ENCODE peak calls at places on chromosome X, in seven cellular contexts. One of them, this sample, is unnamed.

GRCh38 chrX:40720386-40720785 is 15.0 kb downstream of the MED14 start:
- DNase-seq in immature natural killer cell: no peak
- DNase-seq in midbrain: no peak
- DNase-seq in fibroblast of the conjunctiva: no peak
- DNase-seq in pancreas: no peak
- DNase-seq in psoas muscle: no peak
- DNase-seq in endothelial cell: no peak
- DNase-seq in this sample: no peak

GRCh38 chrX:17032351-17032750 is 85.9 kb downstream of the REPS2 start:
- DNase-seq in immature natural killer cell: no peak
- DNase-seq in midbrain: no peak
- DNase-seq in fibroblast of the conjunctiva: peak
- DNase-seq in pancreas: peak
- DNase-seq in psoas muscle: no peak
- DNase-seq in endothelial cell: no peak
- DNase-seq in this sample: peak

GRCh38 chrX:38804481-38805293 is 3.4 kb downstream of the MID1IP1 start:
- DNase-seq in immature natural killer cell: peak
- DNase-seq in midbrain: no peak
- DNase-seq in fibroblast of the conjunctiva: no peak
- DNase-seq in pancreas: peak
- DNase-seq in psoas muscle: peak
- DNase-seq in endothelial cell: peak
- DNase-seq in this sample: peak

GRCh38 chrX:47936224-47936939 is 67.4 kb downstream of the ZNF182 start:
- DNase-seq in immature natural killer cell: no peak
- DNase-seq in midbrain: no peak
- DNase-seq in fibroblast of the conjunctiva: no peak
- DNase-seq in pancreas: no peak
- DNase-seq in psoas muscle: no peak
- DNase-seq in endothelial cell: no peak
- DNase-seq in this sample: no peak

GRCh38 chrX:96611619-96612362 is 72.9 kb upstream of the DIAPH2 start:
- DNase-seq in immature natural killer cell: no peak
- DNase-seq in midbrain: no peak
- DNase-seq in fibroblast of the conjunctiva: peak
- DNase-seq in pancreas: no peak
- DNase-seq in psoas muscle: no peak
- DNase-seq in endothelial cell: no peak
- DNase-seq in this sample: no peak

GRCh38 chrX:153884136-153885076 is 1.6 kb downstream of the L1CAM start:
- DNase-seq in immature natural killer cell: no peak
- DNase-seq in midbrain: no peak
- DNase-seq in fibroblast of the conjunctiva: no peak
- DNase-seq in pancreas: no peak
- DNase-seq in psoas muscle: no peak
- DNase-seq in endothelial cell: no peak
- DNase-seq in this sample: no peak

GRCh38 chrX:38985375-38985774 is 184.1 kb downstream of the MID1IP1 start:
- DNase-seq in immature natural killer cell: no peak
- DNase-seq in midbrain: peak
- DNase-seq in fibroblast of the conjunctiva: peak
- DNase-seq in pancreas: no peak
- DNase-seq in psoas muscle: no peak
- DNase-seq in endothelial cell: no peak
- DNase-seq in this sample: no peak

GRCh38 chrX:86148024-86148511 is at the start of gene DACH2:
- DNase-seq in immature natural killer cell: peak
- DNase-seq in midbrain: peak
- DNase-seq in fibroblast of the conjunctiva: peak
- DNase-seq in pancreas: peak
- DNase-seq in psoas muscle: peak
- DNase-seq in endothelial cell: peak
- DNase-seq in this sample: peak

GRCh38 chrX:24364851-24365538 is 4.6 kb downstream of the SUPT20HL1 start:
- DNase-seq in immature natural killer cell: no peak
- DNase-seq in midbrain: no peak
- DNase-seq in fibroblast of the conjunctiva: no peak
- DNase-seq in pancreas: no peak
- DNase-seq in psoas muscle: no peak
- DNase-seq in endothelial cell: no peak
- DNase-seq in this sample: no peak

GRCh38 chrX:39896951-39897740 is 200.6 kb downstream of the BCOR start:
- DNase-seq in immature natural killer cell: no peak
- DNase-seq in midbrain: no peak
- DNase-seq in fibroblast of the conjunctiva: no peak
- DNase-seq in pancreas: peak
- DNase-seq in psoas muscle: no peak
- DNase-seq in endothelial cell: peak
- DNase-seq in this sample: peak

GRCh38 chrX:100512471-100512870 is 72.3 kb upstream of the TNMD start:
- DNase-seq in immature natural killer cell: no peak
- DNase-seq in midbrain: peak
- DNase-seq in fibroblast of the conjunctiva: no peak
- DNase-seq in pancreas: no peak
- DNase-seq in psoas muscle: no peak
- DNase-seq in endothelial cell: no peak
- DNase-seq in this sample: peak

GRCh38 chrX:69280956-69281355 is 115.7 kb upstream of the PJA1 start:
- DNase-seq in immature natural killer cell: no peak
- DNase-seq in midbrain: no peak
- DNase-seq in fibroblast of the conjunctiva: no peak
- DNase-seq in pancreas: peak
- DNase-seq in psoas muscle: no peak
- DNase-seq in endothelial cell: no peak
- DNase-seq in this sample: no peak

GRCh38 chrX:21741869-21742701 is 15.8 kb downstream of the SMPX start:
- DNase-seq in immature natural killer cell: no peak
- DNase-seq in midbrain: no peak
- DNase-seq in fibroblast of the conjunctiva: no peak
- DNase-seq in pancreas: no peak
- DNase-seq in psoas muscle: no peak
- DNase-seq in endothelial cell: no peak
- DNase-seq in this sample: peak

GRCh38 chrX:129934461-129934860 is 28.5 kb downstream of the UTP14A start:
- DNase-seq in immature natural killer cell: no peak
- DNase-seq in midbrain: no peak
- DNase-seq in fibroblast of the conjunctiva: no peak
- DNase-seq in pancreas: no peak
- DNase-seq in psoas muscle: no peak
- DNase-seq in endothelial cell: no peak
- DNase-seq in this sample: no peak

GRCh38 chrX:133414399-133415275 is 652 bp downstream of the GPC4 start:
- DNase-seq in immature natural killer cell: no peak
- DNase-seq in midbrain: no peak
- DNase-seq in fibroblast of the conjunctiva: no peak
- DNase-seq in pancreas: no peak
- DNase-seq in psoas muscle: peak
- DNase-seq in endothelial cell: peak
- DNase-seq in this sample: peak

GRCh38 chrX:153738056-153738605 is 13.5 kb downstream of the ABCD1 start:
- DNase-seq in immature natural killer cell: no peak
- DNase-seq in midbrain: no peak
- DNase-seq in fibroblast of the conjunctiva: no peak
- DNase-seq in pancreas: no peak
- DNase-seq in psoas muscle: no peak
- DNase-seq in endothelial cell: no peak
- DNase-seq in this sample: no peak

GRCh38 chrX:152131525-152131924 is 6.9 kb downstream of the MAGEA10 start:
- DNase-seq in immature natural killer cell: no peak
- DNase-seq in midbrain: no peak
- DNase-seq in fibroblast of the conjunctiva: no peak
- DNase-seq in pancreas: no peak
- DNase-seq in psoas muscle: no peak
- DNase-seq in endothelial cell: no peak
- DNase-seq in this sample: no peak

GRCh38 chrX:143757375-143757774 is 36.8 kb upstream of the SPANXN2 start:
- DNase-seq in immature natural killer cell: no peak
- DNase-seq in midbrain: no peak
- DNase-seq in fibroblast of the conjunctiva: no peak
- DNase-seq in pancreas: no peak
- DNase-seq in psoas muscle: no peak
- DNase-seq in endothelial cell: no peak
- DNase-seq in this sample: no peak

GRCh38 chrX:115693476-115693875 is 132.5 kb downstream of the PLS3 start:
- DNase-seq in immature natural killer cell: no peak
- DNase-seq in midbrain: no peak
- DNase-seq in fibroblast of the conjunctiva: no peak
- DNase-seq in pancreas: no peak
- DNase-seq in psoas muscle: no peak
- DNase-seq in endothelial cell: no peak
- DNase-seq in this sample: no peak

GRCh38 chrX:135931644-135932487 is 38.4 kb downstream of the SAGE1 start:
- DNase-seq in immature natural killer cell: peak
- DNase-seq in midbrain: peak
- DNase-seq in fibroblast of the conjunctiva: peak
- DNase-seq in pancreas: peak
- DNase-seq in psoas muscle: peak
- DNase-seq in endothelial cell: peak
- DNase-seq in this sample: peak

GRCh38 chrX:18652636-18653035 is 19.3 kb downstream of the RS1 start:
- DNase-seq in immature natural killer cell: no peak
- DNase-seq in midbrain: no peak
- DNase-seq in fibroblast of the conjunctiva: no peak
- DNase-seq in pancreas: no peak
- DNase-seq in psoas muscle: no peak
- DNase-seq in endothelial cell: no peak
- DNase-seq in this sample: no peak

GRCh38 chrX:2855761-2856160 is 27.0 kb downstream of the GYG2 start:
- DNase-seq in immature natural killer cell: no peak
- DNase-seq in midbrain: no peak
- DNase-seq in fibroblast of the conjunctiva: no peak
- DNase-seq in pancreas: no peak
- DNase-seq in psoas muscle: no peak
- DNase-seq in endothelial cell: no peak
- DNase-seq in this sample: no peak

GRCh38 chrX:131812847-131813825 is 210.0 kb upstream of the STK26 start:
- DNase-seq in immature natural killer cell: peak
- DNase-seq in midbrain: peak
- DNase-seq in fibroblast of the conjunctiva: peak
- DNase-seq in pancreas: peak
- DNase-seq in psoas muscle: peak
- DNase-seq in endothelial cell: no peak
- DNase-seq in this sample: no peak

GRCh38 chrX:46959985-46960700 is 47.9 kb downstream of the JADE3 start:
- DNase-seq in immature natural killer cell: no peak
- DNase-seq in midbrain: no peak
- DNase-seq in fibroblast of the conjunctiva: no peak
- DNase-seq in pancreas: no peak
- DNase-seq in psoas muscle: no peak
- DNase-seq in endothelial cell: no peak
- DNase-seq in this sample: no peak

GRCh38 chrX:150357790-150358189 is 5.3 kb upstream of the MAMLD1 start:
- DNase-seq in immature natural killer cell: no peak
- DNase-seq in midbrain: no peak
- DNase-seq in fibroblast of the conjunctiva: no peak
- DNase-seq in pancreas: no peak
- DNase-seq in psoas muscle: no peak
- DNase-seq in endothelial cell: no peak
- DNase-seq in this sample: no peak

GRCh38 chrX:124940536-124940935 is 379.1 kb upstream of the TEX13C start:
- DNase-seq in immature natural killer cell: no peak
- DNase-seq in midbrain: no peak
- DNase-seq in fibroblast of the conjunctiva: no peak
- DNase-seq in pancreas: no peak
- DNase-seq in psoas muscle: no peak
- DNase-seq in endothelial cell: no peak
- DNase-seq in this sample: peak

GRCh38 chrX:38563006-38563405 is 1.7 kb downstream of the TSPAN7 start:
- DNase-seq in immature natural killer cell: no peak
- DNase-seq in midbrain: peak
- DNase-seq in fibroblast of the conjunctiva: no peak
- DNase-seq in pancreas: no peak
- DNase-seq in psoas muscle: no peak
- DNase-seq in endothelial cell: no peak
- DNase-seq in this sample: no peak

GRCh38 chrX:22959204-22959920 is 40.4 kb upstream of the DDX53 start:
- DNase-seq in immature natural killer cell: no peak
- DNase-seq in midbrain: no peak
- DNase-seq in fibroblast of the conjunctiva: no peak
- DNase-seq in pancreas: no peak
- DNase-seq in psoas muscle: no peak
- DNase-seq in endothelial cell: no peak
- DNase-seq in this sample: no peak

GRCh38 chrX:12950851-12951589 is 23.9 kb upstream of the TMSB4X start:
- DNase-seq in immature natural killer cell: peak
- DNase-seq in midbrain: no peak
- DNase-seq in fibroblast of the conjunctiva: no peak
- DNase-seq in pancreas: no peak
- DNase-seq in psoas muscle: no peak
- DNase-seq in endothelial cell: peak
- DNase-seq in this sample: peak

GRCh38 chrX:54048413-54048812 is 4.1 kb upstream of the PHF8 start:
- DNase-seq in immature natural killer cell: no peak
- DNase-seq in midbrain: no peak
- DNase-seq in fibroblast of the conjunctiva: no peak
- DNase-seq in pancreas: no peak
- DNase-seq in psoas muscle: no peak
- DNase-seq in endothelial cell: no peak
- DNase-seq in this sample: no peak

GRCh38 chrX:115173181-115173580 is 16.0 kb upstream of the RBMXL3 start:
- DNase-seq in immature natural killer cell: no peak
- DNase-seq in midbrain: no peak
- DNase-seq in fibroblast of the conjunctiva: no peak
- DNase-seq in pancreas: no peak
- DNase-seq in psoas muscle: no peak
- DNase-seq in endothelial cell: no peak
- DNase-seq in this sample: no peak

GRCh38 chrX:13069771-13070410 is 25.5 kb upstream of the FAM9C start:
- DNase-seq in immature natural killer cell: no peak
- DNase-seq in midbrain: no peak
- DNase-seq in fibroblast of the conjunctiva: no peak
- DNase-seq in pancreas: no peak
- DNase-seq in psoas muscle: no peak
- DNase-seq in endothelial cell: no peak
- DNase-seq in this sample: no peak

GRCh38 chrX:21926116-21926515 is 14.4 kb upstream of the SMS start:
- DNase-seq in immature natural killer cell: no peak
- DNase-seq in midbrain: no peak
- DNase-seq in fibroblast of the conjunctiva: no peak
- DNase-seq in pancreas: no peak
- DNase-seq in psoas muscle: no peak
- DNase-seq in endothelial cell: no peak
- DNase-seq in this sample: no peak

GRCh38 chrX:10017866-10018265 is 50.7 kb downstream of the CLDN34 start:
- DNase-seq in immature natural killer cell: no peak
- DNase-seq in midbrain: no peak
- DNase-seq in fibroblast of the conjunctiva: no peak
- DNase-seq in pancreas: no peak
- DNase-seq in psoas muscle: no peak
- DNase-seq in endothelial cell: no peak
- DNase-seq in this sample: peak

GRCh38 chrX:15242899-15243555 is 26.9 kb downstream of the ASB9 start:
- DNase-seq in immature natural killer cell: no peak
- DNase-seq in midbrain: peak
- DNase-seq in fibroblast of the conjunctiva: peak
- DNase-seq in pancreas: peak
- DNase-seq in psoas muscle: no peak
- DNase-seq in endothelial cell: peak
- DNase-seq in this sample: peak

GRCh38 chrX:11768039-11768438 is 10.0 kb downstream of the MSL3 start:
- DNase-seq in immature natural killer cell: no peak
- DNase-seq in midbrain: no peak
- DNase-seq in fibroblast of the conjunctiva: no peak
- DNase-seq in pancreas: no peak
- DNase-seq in psoas muscle: no peak
- DNase-seq in endothelial cell: no peak
- DNase-seq in this sample: no peak

GRCh38 chrX:11416600-11416999 is 123.4 kb downstream of the AMELX start:
- DNase-seq in immature natural killer cell: no peak
- DNase-seq in midbrain: no peak
- DNase-seq in fibroblast of the conjunctiva: no peak
- DNase-seq in pancreas: no peak
- DNase-seq in psoas muscle: no peak
- DNase-seq in endothelial cell: no peak
- DNase-seq in this sample: no peak

GRCh38 chrX:12496343-12496742 is 294.9 kb upstream of the PRPS2 start:
- DNase-seq in immature natural killer cell: no peak
- DNase-seq in midbrain: no peak
- DNase-seq in fibroblast of the conjunctiva: no peak
- DNase-seq in pancreas: no peak
- DNase-seq in psoas muscle: no peak
- DNase-seq in endothelial cell: no peak
- DNase-seq in this sample: no peak

This sample was measured in SJCRH30.